ENCODE peak calls at places on chromosomes 7 and 10, in eight cellular contexts. D, O, K, V, S, B, N and I are unnamed samples.
A peak's percentile ranks its signal among the peaks of the same experiment; 100 is the strongest.

GRCh38 chr10:24209421-24209770 is 458 bp downstream of the KIAA1217 start:
- DNase-seq in N (peak; percentile 13), V (no peak), K (peak; percentile 44), S (no peak), B (no peak), O (peak; percentile 66), D (peak; percentile 51), I (peak; percentile 39)

GRCh38 chr7:124720195-124720594 is 45.4 kb downstream of the GPR37 start:
- DNase-seq in K (peak; percentile 92), B (no peak), S (no peak), D (no peak), N (no peak), V (no peak), O (peak; percentile 60), I (no peak)

GRCh38 chr10:86652361-86653202 is 1.8 kb upstream of the OPN4 start:
- DNase-seq in B (no peak), N (no peak), D (peak; percentile 57), O (peak; percentile 23), V (no peak), S (no peak), K (peak; percentile 21), I (no peak)

GRCh38 chr10:3090914-3091313 is 23.6 kb downstream of the PFKP start:
- DNase-seq in B (peak; percentile 60), S (peak; percentile 82), K (peak; percentile 57), D (peak; percentile 79), V (no peak), N (peak; percentile 84), O (peak; percentile 79), I (no peak)

GRCh38 chr7:44567884-44568283 is 5.8 kb downstream of the DDX56 start:
- DNase-seq in N (no peak), K (no peak), S (no peak), B (no peak), D (no peak), V (no peak), O (no peak), I (no peak)

GRCh38 chr10:48573045-48573444 is 31.8 kb downstream of the ARHGAP22 start:
- DNase-seq in V (no peak), D (peak; percentile 3), N (no peak), B (no peak), S (no peak), K (no peak), O (no peak), I (no peak)

GRCh38 chr10:110872145-110872983 is 636 bp downstream of the PDCD4 start:
- DNase-seq in S (peak; percentile 58), K (peak; percentile 81), V (peak; percentile 53), N (peak; percentile 24), D (peak; percentile 92), B (peak; percentile 72), O (peak; percentile 81), I (peak; percentile 77)

GRCh38 chr7:148699024-148699771 is 495 bp downstream of the CUL1 start:
- DNase-seq in V (no peak), B (peak; percentile 61), K (peak; percentile 45), O (peak; percentile 56), N (peak; percentile 21), S (peak; percentile 56), D (peak; percentile 82), I (peak; percentile 78)

GRCh38 chr10:30007406-30007805 is 52.0 kb downstream of the JCAD start:
- DNase-seq in N (no peak), V (no peak), D (no peak), B (no peak), S (no peak), O (no peak), K (no peak), I (no peak)

GRCh38 chr7:16661924-16662323 is 15.9 kb downstream of the BZW2 start:
- DNase-seq in S (no peak), D (no peak), V (no peak), O (no peak), B (no peak), N (no peak), K (no peak), I (no peak)

GRCh38 chr10:97923057-97923456 is 73.4 kb downstream of the GOLGA7B start:
- DNase-seq in S (no peak), N (no peak), B (no peak), D (no peak), V (no peak), K (no peak), O (no peak), I (no peak)

GRCh38 chr7:91034459-91035368 is 229.5 kb upstream of the FZD1 start:
- DNase-seq in B (no peak), S (no peak), N (peak; percentile 3), K (peak; percentile 63), D (peak; percentile 85), V (peak; percentile 24), O (peak; percentile 44), I (no peak)

GRCh38 chr10:88082806-88083596 is 219.6 kb downstream of the PTEN start:
- DNase-seq in O (no peak), N (no peak), S (no peak), V (no peak), B (no peak), D (no peak), K (no peak), I (no peak)

GRCh38 chr7:134741901-134742635 is 37.4 kb upstream of the CALD1 start:
- DNase-seq in B (no peak), O (peak; percentile 99), D (peak; percentile 90), K (peak; percentile 82), V (peak; percentile 80), N (no peak), S (no peak), I (no peak)

GRCh38 chr10:132945125-132945893 is 2.9 kb upstream of the CFAP46 start:
- DNase-seq in D (no peak), O (no peak), B (no peak), N (no peak), V (no peak), K (no peak), S (no peak), I (no peak)

GRCh38 chr7:106064836-106065559 is 47.1 kb downstream of the SYPL1 start:
- DNase-seq in N (peak; percentile 88), O (peak; percentile 96), B (peak; percentile 83), K (peak; percentile 88), D (peak; percentile 79), V (peak; percentile 90), S (peak; percentile 67), I (no peak)

GRCh38 chr7:155798673-155799439 is 13.4 kb downstream of the SHH start:
- DNase-seq in K (no peak), O (no peak), S (no peak), B (no peak), D (no peak), V (no peak), N (no peak), I (no peak)

GRCh38 chr10:132671171-132672154 is 114.5 kb downstream of the NKX6-2 start:
- DNase-seq in K (no peak), S (no peak), O (no peak), N (no peak), B (peak; percentile 33), D (peak; percentile 60), V (no peak), I (no peak)

GRCh38 chr10:31146496-31147219 is 115.0 kb upstream of the ZNF438 start:
- DNase-seq in N (peak; percentile 15), S (no peak), D (no peak), O (peak; percentile 88), B (peak; percentile 59), V (peak; percentile 46), K (peak; percentile 86), I (no peak)

GRCh38 chr7:151999337-152000090 is 26.0 kb upstream of the GALNT11 start:
- DNase-seq in V (peak; percentile 13), K (peak; percentile 5), D (no peak), O (no peak), B (no peak), N (no peak), S (no peak), I (no peak)

GRCh38 chr10:120832106-120832505 is 19.1 kb upstream of the WDR11 start:
- DNase-seq in N (no peak), V (no peak), O (no peak), K (no peak), D (no peak), S (no peak), B (no peak), I (no peak)

GRCh38 chr7:98225913-98226614 is 14.8 kb downstream of the BHLHA15 start:
- DNase-seq in N (no peak), V (no peak), K (no peak), D (no peak), O (no peak), S (no peak), B (no peak), I (no peak)

DNA sequence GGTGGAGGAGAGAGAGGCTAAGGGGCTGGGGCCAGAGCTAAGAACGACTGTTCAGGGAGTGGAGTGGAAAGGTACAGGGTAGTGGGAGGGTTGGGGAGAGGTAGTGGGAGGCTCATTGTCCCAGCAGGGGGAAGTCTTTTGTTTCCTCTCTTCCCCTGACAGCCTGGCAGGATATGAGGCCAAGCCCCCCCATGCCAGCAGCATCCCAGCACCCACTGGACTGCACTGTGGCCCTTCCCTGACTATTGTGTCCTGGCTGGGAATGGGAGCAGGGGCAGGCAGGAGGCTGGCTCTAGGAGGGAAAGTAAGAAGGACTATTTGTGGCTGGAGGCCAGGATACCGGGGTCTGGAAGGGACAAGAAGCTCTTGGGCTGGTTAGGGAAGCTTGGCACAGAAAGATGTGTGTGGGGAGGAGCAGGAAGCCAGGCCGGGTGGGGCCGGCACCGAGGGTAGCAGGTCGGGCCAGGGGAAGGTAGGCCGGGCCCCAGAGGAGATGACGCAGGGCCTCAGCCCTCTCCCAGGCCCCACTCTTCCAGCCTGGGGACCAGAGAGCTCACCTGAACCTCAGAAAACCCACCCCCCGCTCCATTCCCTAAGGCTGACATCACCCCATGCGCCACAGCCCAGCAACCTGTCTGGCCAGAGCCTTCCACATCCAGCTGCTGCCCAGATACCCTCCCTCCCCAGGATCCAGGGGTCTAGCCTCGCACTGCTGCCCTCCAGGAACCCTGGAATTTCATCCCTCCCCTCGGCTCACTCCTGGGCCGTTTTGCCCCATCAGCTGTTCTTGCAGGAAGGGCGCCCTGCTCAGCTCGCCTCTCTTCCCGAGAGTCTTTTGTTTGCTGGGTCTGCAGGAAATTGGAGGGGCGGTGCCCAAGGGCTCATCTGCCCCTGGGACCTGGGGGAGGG is 8.8 kb upstream of the EPHB4 start:
- DNase-seq in N (no peak), O (no peak), K (no peak), B (peak; percentile 64), D (peak; percentile 96), S (no peak), V (no peak), I (no peak)
- H3K4me3 ChIP-seq in N (no peak overlapping the region), O (no peak overlapping the region), K (no peak overlapping the region), B (peak overlapping the region; percentile 66), D (peak overlapping the region; percentile 77), S (no peak overlapping the region), V (no peak overlapping the region), I (no peak overlapping the region)

GRCh38 chr10:129046074-129046681 is 420.9 kb upstream of the MGMT start:
- DNase-seq in V (no peak), K (no peak), B (no peak), O (no peak), D (no peak), S (no peak), N (no peak), I (no peak)
- H3K4me3 ChIP-seq in V (no peak overlapping the region), K (no peak overlapping the region), B (peak overlapping the region; percentile 52), O (no peak overlapping the region), D (no peak overlapping the region), S (no peak overlapping the region), N (no peak overlapping the region), I (no peak overlapping the region)

GRCh38 chr10:117240105-117240729 is 697 bp upstream of the SLC18A2 start:
- DNase-seq in N (no peak), V (no peak), B (no peak), S (no peak), D (peak; percentile 87), O (no peak), K (no peak), I (no peak)
- H3K4me3 ChIP-seq in N (no peak overlapping the region), V (no peak overlapping the region), B (peak overlapping the region; percentile 46), S (no peak overlapping the region), D (no peak overlapping the region), O (no peak overlapping the region), K (no peak overlapping the region), I (no peak overlapping the region)

GRCh38 chr7:129550673-129551360 is 48.5 kb downstream of the SMKR1 start:
- DNase-seq in B (no peak), O (no peak), S (no peak), K (no peak), D (peak; percentile 51), N (no peak), V (peak; percentile 69), I (no peak)
- H3K4me3 ChIP-seq in B (no peak overlapping the region), O (no peak overlapping the region), S (no peak overlapping the region), K (no peak overlapping the region), D (no peak overlapping the region), N (no peak overlapping the region), V (no peak overlapping the region), I (no peak overlapping the region)